ENCODE peak calls at places on chromosomes 3 and 15, in four cellular contexts. M is heart left ventricle, R is lung, F is stomach. H is an unnamed sample.

GRCh38 chr3:160343132-160343531 is 55.9 kb downstream of the IFT80 start:
- DNase-seq in R (no peak), F (no peak), M (no peak), H (peak; percentile 17)

GRCh38 chr3:157247391-157247790 is 87.4 kb upstream of the CCNL1 start:
- DNase-seq in M (no peak), F (no peak), R (no peak), H (no peak)

GRCh38 chr3:157515398-157515797 is 12.2 kb upstream of the VEPH1 start:
- DNase-seq in M (no peak), F (no peak), R (no peak), H (no peak)

GRCh38 chr3:16896820-16897219 is 12.1 kb downstream of the PLCL2 start:
- DNase-seq in F (no peak), R (no peak), M (no peak), H (no peak)

GRCh38 chr3:108838411-108838810 is 15.8 kb downstream of the TRAT1 start:
- DNase-seq in F (no peak), M (no peak), R (no peak), H (no peak)

GRCh38 chr15:89756897-89757296 is 5.8 kb upstream of the MESP1 start:
- DNase-seq in R (no peak), F (peak; percentile 60), M (no peak), H (no peak)

GRCh38 chr15:39801641-39802309 is 19.1 kb upstream of the FSIP1 start:
- DNase-seq in R (no peak), M (no peak), F (peak; percentile 50), H (no peak)

GRCh38 chr3:160038862-160039562 is 50.4 kb downstream of the IL12A start:
- DNase-seq in R (peak; percentile 43), F (peak; percentile 65), M (no peak), H (no peak)

GRCh38 chr15:80550219-80550909 is 144.7 kb upstream of the ABHD17C start:
- DNase-seq in R (no peak), M (no peak), F (no peak), H (peak; percentile 97)

GRCh38 chr15:76391309-76391708 is 54.7 kb downstream of the ISL2 start:
- DNase-seq in M (no peak), R (no peak), F (no peak), H (no peak)

GRCh38 chr3:58591496-58592133 is 14.4 kb upstream of the FAM107A start:
- DNase-seq in R (no peak), F (no peak), M (no peak), H (no peak)

GRCh38 chr3:39166134-39166710 is 12.8 kb upstream of the CSRNP1 start:
- DNase-seq in M (peak; percentile 64), R (no peak), F (no peak), H (peak; percentile 81)
- TF ChIP-seq CTCF in M (no peak), R (no peak), F (no peak), H (peak; percentile 8)

DNA sequence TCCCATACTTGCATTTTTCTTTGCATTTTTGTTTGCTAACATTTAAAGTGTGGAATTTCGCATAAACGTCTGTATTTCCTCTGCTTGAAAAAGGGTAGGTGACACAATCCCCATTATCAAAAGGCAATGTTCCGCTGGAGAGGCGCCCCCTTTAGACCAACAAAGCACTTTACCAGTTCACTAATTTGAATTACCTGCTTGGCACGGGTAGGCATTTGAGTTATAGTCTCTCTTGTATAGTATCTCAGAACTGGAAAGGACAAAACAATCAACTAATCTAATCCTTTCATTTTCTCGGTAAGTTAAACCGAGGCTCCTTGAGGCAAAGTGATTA is 775 bp upstream of the CCDC39 start:
- DNase-seq in R (peak; percentile 31), M (no peak), F (no peak), H (peak; percentile 53)
- H3K4me3 ChIP-seq in R (peak overlapping the region; percentile 16), M (peak overlapping the region; percentile 41), F (peak overlapping the region; percentile 57), H (peak overlapping the region; percentile 50)

DNA sequence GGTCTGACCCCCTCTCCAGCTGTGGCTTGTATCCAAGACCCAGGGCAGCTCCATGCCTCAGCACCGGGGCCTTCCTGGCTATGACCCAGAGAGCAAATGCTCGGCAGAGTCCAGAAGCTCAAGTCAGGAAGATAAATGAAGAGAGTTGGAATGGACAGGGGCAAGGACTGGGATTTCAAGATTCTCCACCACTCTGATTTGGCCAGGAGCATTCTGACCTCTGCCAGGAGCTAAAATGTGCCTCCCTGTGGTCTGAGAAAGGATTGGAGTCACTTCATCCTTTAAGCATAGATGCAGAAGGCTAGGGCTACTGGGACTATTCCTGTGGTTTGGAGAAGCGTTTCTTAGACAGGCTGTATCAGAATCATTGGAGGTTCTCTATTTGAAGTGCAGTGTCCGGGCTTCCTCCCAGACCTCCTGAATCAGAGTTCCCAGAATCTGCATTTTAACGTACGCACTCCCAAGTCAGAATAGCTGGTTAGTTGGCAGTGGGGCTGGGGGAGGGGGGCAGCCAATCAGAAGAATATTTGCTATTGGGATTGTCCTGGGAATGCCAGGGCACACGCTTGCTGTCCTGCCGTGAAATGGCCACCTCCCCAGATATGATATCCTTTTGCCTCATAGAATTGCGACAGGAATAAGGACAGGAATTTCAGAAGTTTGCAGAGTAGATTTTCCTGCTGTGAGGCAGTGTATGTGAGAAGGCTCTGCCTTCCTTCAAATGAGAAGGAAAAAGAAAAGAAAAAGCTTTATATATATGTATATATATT is 57.4 kb downstream of the HRH1 start:
- DNase-seq in F (peak; percentile 18), M (no peak), R (no peak), H (peak; percentile 61)
- TF ChIP-seq CTCF in F (no peak), M (no peak), R (no peak), H (peak; percentile 15)

GRCh38 chr3:99542771-99543518 is 95.4 kb upstream of the COL8A1 start:
- DNase-seq in M (no peak), R (no peak), F (no peak), H (no peak)
- H3K4me3 ChIP-seq in M (no peak overlapping the region), R (no peak overlapping the region), F (no peak overlapping the region), H (no peak overlapping the region)